ENCODE peak calls at places on chromosomes 12 and 14, in six cellular contexts. One of them, this sample, is unnamed.

GRCh38 chr12:127515941-127516340 is 751.0 kb upstream of the TMEM132C start:
- DNase-seq in body of pancreas: no peak
- DNase-seq in SK-N-SH: no peak
- DNase-seq in WTC11: no peak
- DNase-seq in gastrocnemius medialis: no peak
- DNase-seq in transverse colon: no peak
- DNase-seq in this sample: no peak

GRCh38 chr12:107152331-107152730 is 59.0 kb upstream of the CRY1 start:
- DNase-seq in body of pancreas: no peak
- DNase-seq in SK-N-SH: no peak
- DNase-seq in WTC11: no peak
- DNase-seq in gastrocnemius medialis: no peak
- DNase-seq in transverse colon: no peak
- DNase-seq in this sample: no peak

GRCh38 chr14:57526942-57527341 is 33.3 kb upstream of the CCDC198 start:
- DNase-seq in body of pancreas: no peak
- DNase-seq in SK-N-SH: no peak
- DNase-seq in WTC11: peak; percentile 70
- DNase-seq in gastrocnemius medialis: no peak
- DNase-seq in transverse colon: no peak
- DNase-seq in this sample: no peak

GRCh38 chr12:56105503-56105902 is 1.1 kb downstream of the PA2G4 start:
- DNase-seq in body of pancreas: no peak
- DNase-seq in SK-N-SH: no peak
- DNase-seq in WTC11: no peak
- DNase-seq in gastrocnemius medialis: no peak
- DNase-seq in transverse colon: no peak
- DNase-seq in this sample: no peak

GRCh38 chr14:96031691-96032090 is 7.5 kb upstream of the C14orf132 start:
- DNase-seq in body of pancreas: no peak
- DNase-seq in SK-N-SH: no peak
- DNase-seq in WTC11: no peak
- DNase-seq in gastrocnemius medialis: no peak
- DNase-seq in transverse colon: no peak
- DNase-seq in this sample: no peak

GRCh38 chr12:12376636-12377448 is 20.0 kb downstream of the BORCS5 start:
- DNase-seq in body of pancreas: peak; percentile 69
- DNase-seq in SK-N-SH: peak; percentile 66
- DNase-seq in WTC11: no peak
- DNase-seq in gastrocnemius medialis: no peak
- DNase-seq in transverse colon: no peak
- DNase-seq in this sample: peak; percentile 86

GRCh38 chr14:99559286-99559990 is 44.6 kb downstream of the CCDC85C start:
- DNase-seq in body of pancreas: no peak
- DNase-seq in SK-N-SH: no peak
- DNase-seq in WTC11: no peak
- DNase-seq in gastrocnemius medialis: no peak
- DNase-seq in transverse colon: no peak
- DNase-seq in this sample: no peak

GRCh38 chr12:31023271-31023724 is 50.4 kb upstream of the DDX11 start:
- DNase-seq in body of pancreas: no peak
- DNase-seq in SK-N-SH: no peak
- DNase-seq in WTC11: no peak
- DNase-seq in gastrocnemius medialis: no peak
- DNase-seq in transverse colon: no peak
- DNase-seq in this sample: no peak

GRCh38 chr12:96751626-96752025 is 155.4 kb upstream of the NEDD1 start:
- DNase-seq in body of pancreas: no peak
- DNase-seq in SK-N-SH: no peak
- DNase-seq in WTC11: no peak
- DNase-seq in gastrocnemius medialis: no peak
- DNase-seq in transverse colon: no peak
- DNase-seq in this sample: no peak

GRCh38 chr14:73239463-73240241 is 2.3 kb downstream of the PAPLN start:
- DNase-seq in body of pancreas: peak; percentile 37
- DNase-seq in SK-N-SH: peak; percentile 74
- DNase-seq in WTC11: peak; percentile 75
- DNase-seq in gastrocnemius medialis: no peak
- DNase-seq in transverse colon: peak; percentile 41
- DNase-seq in this sample: peak; percentile 10

GRCh38 chr14:104863131-104863862 is 1.8 kb upstream of the CEP170B start:
- DNase-seq in body of pancreas: no peak
- DNase-seq in SK-N-SH: no peak
- DNase-seq in WTC11: no peak
- DNase-seq in gastrocnemius medialis: no peak
- DNase-seq in transverse colon: no peak
- DNase-seq in this sample: no peak

GRCh38 chr14:22955702-22956575 is 951 bp downstream of the HAUS4 start:
- DNase-seq in body of pancreas: no peak
- DNase-seq in SK-N-SH: no peak
- DNase-seq in WTC11: no peak
- DNase-seq in gastrocnemius medialis: no peak
- DNase-seq in transverse colon: no peak
- DNase-seq in this sample: no peak

GRCh38 chr12:14774074-14774943 is 29.0 kb downstream of the WBP11 start:
- DNase-seq in body of pancreas: peak; percentile 98
- DNase-seq in SK-N-SH: peak; percentile 87
- DNase-seq in WTC11: peak; percentile 95
- DNase-seq in gastrocnemius medialis: peak; percentile 95
- DNase-seq in transverse colon: peak; percentile 97
- DNase-seq in this sample: peak; percentile 84

GRCh38 chr14:104680806-104681688 is 8.4 kb upstream of the INF2 start:
- DNase-seq in body of pancreas: peak; percentile 87
- DNase-seq in SK-N-SH: no peak
- DNase-seq in WTC11: no peak
- DNase-seq in gastrocnemius medialis: peak; percentile 63
- DNase-seq in transverse colon: peak; percentile 77
- DNase-seq in this sample: no peak

GRCh38 chr12:9319842-9320173 is 111.6 kb upstream of the PZP start:
- DNase-seq in body of pancreas: no peak
- DNase-seq in SK-N-SH: no peak
- DNase-seq in WTC11: no peak
- DNase-seq in gastrocnemius medialis: no peak
- DNase-seq in transverse colon: no peak
- DNase-seq in this sample: no peak

GRCh38 chr14:56899829-56900228 is 89.5 kb upstream of the OTX2 start:
- DNase-seq in body of pancreas: no peak
- DNase-seq in SK-N-SH: no peak
- DNase-seq in WTC11: no peak
- DNase-seq in gastrocnemius medialis: no peak
- DNase-seq in transverse colon: no peak
- DNase-seq in this sample: no peak

GRCh38 chr12:49552014-49552413 is 13.2 kb downstream of the KCNH3 start:
- DNase-seq in body of pancreas: peak; percentile 77
- DNase-seq in SK-N-SH: peak; percentile 25
- DNase-seq in WTC11: no peak
- DNase-seq in gastrocnemius medialis: peak; percentile 60
- DNase-seq in transverse colon: no peak
- DNase-seq in this sample: no peak

GRCh38 chr12:65609359-65609771 is 214.9 kb upstream of the HMGA2 start:
- DNase-seq in body of pancreas: no peak
- DNase-seq in SK-N-SH: no peak
- DNase-seq in WTC11: no peak
- DNase-seq in gastrocnemius medialis: no peak
- DNase-seq in transverse colon: no peak
- DNase-seq in this sample: no peak

GRCh38 chr12:9273276-9273675 is 65.1 kb upstream of the PZP start:
- DNase-seq in body of pancreas: no peak
- DNase-seq in SK-N-SH: no peak
- DNase-seq in WTC11: no peak
- DNase-seq in gastrocnemius medialis: no peak
- DNase-seq in transverse colon: no peak
- DNase-seq in this sample: peak; percentile 62

GRCh38 chr14:19729763-19730162 is 13.6 kb upstream of the OR4Q3 start:
- DNase-seq in body of pancreas: no peak
- DNase-seq in SK-N-SH: no peak
- DNase-seq in WTC11: no peak
- DNase-seq in gastrocnemius medialis: no peak
- DNase-seq in transverse colon: no peak
- DNase-seq in this sample: no peak

GRCh38 chr14:62710811-62711210 is 334.4 kb downstream of the KCNH5 start:
- DNase-seq in body of pancreas: no peak
- DNase-seq in SK-N-SH: no peak
- DNase-seq in WTC11: no peak
- DNase-seq in gastrocnemius medialis: no peak
- DNase-seq in transverse colon: no peak
- DNase-seq in this sample: no peak

GRCh38 chr14:34059925-34060746 is 109.3 kb upstream of the EGLN3 start:
- DNase-seq in body of pancreas: peak; percentile 77
- DNase-seq in SK-N-SH: peak; percentile 87
- DNase-seq in WTC11: peak; percentile 74
- DNase-seq in gastrocnemius medialis: peak; percentile 61
- DNase-seq in transverse colon: peak; percentile 87
- DNase-seq in this sample: no peak

GRCh38 chr14:74941676-74942097 is 13.7 kb downstream of the PGF start:
- DNase-seq in body of pancreas: peak; percentile 69
- DNase-seq in SK-N-SH: no peak
- DNase-seq in WTC11: no peak
- DNase-seq in gastrocnemius medialis: no peak
- DNase-seq in transverse colon: peak; percentile 52
- DNase-seq in this sample: no peak

GRCh38 chr12:85457026-85457425 is 177.0 kb downstream of the ALX1 start:
- DNase-seq in body of pancreas: no peak
- DNase-seq in SK-N-SH: no peak
- DNase-seq in WTC11: no peak
- DNase-seq in gastrocnemius medialis: no peak
- DNase-seq in transverse colon: no peak
- DNase-seq in this sample: no peak

GRCh38 chr14:49896956-49897355 is 4.1 kb downstream of the ARF6 start:
- DNase-seq in body of pancreas: no peak
- DNase-seq in SK-N-SH: peak; percentile 21
- DNase-seq in WTC11: no peak
- DNase-seq in gastrocnemius medialis: no peak
- DNase-seq in transverse colon: no peak
- DNase-seq in this sample: no peak

GRCh38 chr14:51513933-51514332 is 137.8 kb upstream of the FRMD6 start:
- DNase-seq in body of pancreas: no peak
- DNase-seq in SK-N-SH: no peak
- DNase-seq in WTC11: no peak
- DNase-seq in gastrocnemius medialis: no peak
- DNase-seq in transverse colon: no peak
- DNase-seq in this sample: no peak

GRCh38 chr14:51507556-51508511 is 143.9 kb upstream of the FRMD6 start:
- DNase-seq in body of pancreas: peak; percentile 51
- DNase-seq in SK-N-SH: peak; percentile 68
- DNase-seq in WTC11: no peak
- DNase-seq in gastrocnemius medialis: peak; percentile 12
- DNase-seq in transverse colon: peak; percentile 22
- DNase-seq in this sample: no peak

GRCh38 chr14:51513281-51513680 is 138.4 kb upstream of the FRMD6 start:
- DNase-seq in body of pancreas: no peak
- DNase-seq in SK-N-SH: no peak
- DNase-seq in WTC11: no peak
- DNase-seq in gastrocnemius medialis: no peak
- DNase-seq in transverse colon: no peak
- DNase-seq in this sample: no peak

GRCh38 chr14:51512321-51512720 is 139.4 kb upstream of the FRMD6 start:
- DNase-seq in body of pancreas: no peak
- DNase-seq in SK-N-SH: no peak
- DNase-seq in WTC11: no peak
- DNase-seq in gastrocnemius medialis: no peak
- DNase-seq in transverse colon: no peak
- DNase-seq in this sample: no peak

DNA sequence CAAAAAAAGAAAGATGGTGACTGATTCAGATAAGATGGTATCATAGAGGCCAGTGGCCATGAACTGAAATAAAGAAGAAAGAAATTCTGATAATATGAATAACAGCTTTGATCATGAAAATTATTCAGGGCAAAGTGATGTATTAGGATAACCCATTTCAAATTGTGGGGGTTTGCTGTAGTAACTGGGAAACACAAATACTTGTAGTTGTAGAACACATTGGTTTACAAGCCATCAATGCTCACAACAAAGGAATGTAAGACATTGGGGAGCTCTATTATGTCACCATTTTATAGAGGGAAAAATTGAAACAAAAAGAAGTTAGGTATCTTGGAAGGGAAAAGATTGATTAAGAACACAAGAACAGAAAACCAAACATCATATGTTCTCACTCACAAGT is 140.4 kb upstream of the FRMD6 start:
- DNase-seq in body of pancreas: no peak
- DNase-seq in SK-N-SH: no peak
- DNase-seq in WTC11: no peak
- DNase-seq in gastrocnemius medialis: no peak
- DNase-seq in transverse colon: no peak
- DNase-seq in this sample: no peak
- TF ChIP-seq CTCF in body of pancreas: no peak
- TF ChIP-seq CTCF in SK-N-SH: no peak
- TF ChIP-seq CTCF in WTC11: no peak
- TF ChIP-seq CTCF in gastrocnemius medialis: no peak
- TF ChIP-seq CTCF in transverse colon: no peak
- TF ChIP-seq CTCF in this sample: no peak

GRCh38 chr12:17778242-17778641 is 311.8 kb downstream of the RERGL start:
- DNase-seq in body of pancreas: no peak
- DNase-seq in SK-N-SH: no peak
- DNase-seq in WTC11: no peak
- DNase-seq in gastrocnemius medialis: no peak
- DNase-seq in transverse colon: no peak
- DNase-seq in this sample: no peak
- TF ChIP-seq CTCF in body of pancreas: no peak
- TF ChIP-seq CTCF in SK-N-SH: no peak
- TF ChIP-seq CTCF in WTC11: no peak
- TF ChIP-seq CTCF in gastrocnemius medialis: no peak
- TF ChIP-seq CTCF in transverse colon: no peak
- TF ChIP-seq CTCF in this sample: no peak

GRCh38 chr12:46124848-46125619 is 134.7 kb upstream of the SCAF11 start:
- DNase-seq in body of pancreas: peak; percentile 68
- DNase-seq in SK-N-SH: peak; percentile 39
- DNase-seq in WTC11: peak; percentile 30
- DNase-seq in gastrocnemius medialis: no peak
- DNase-seq in transverse colon: peak; percentile 51
- DNase-seq in this sample: peak; percentile 62
- TF ChIP-seq CTCF in body of pancreas: peak; percentile 57
- TF ChIP-seq CTCF in SK-N-SH: peak; percentile 84
- TF ChIP-seq CTCF in WTC11: no peak
- TF ChIP-seq CTCF in gastrocnemius medialis: peak; percentile 59
- TF ChIP-seq CTCF in transverse colon: peak; percentile 69
- TF ChIP-seq CTCF in this sample: peak; percentile 89

GRCh38 chr14:51304956-51305355 is 64.9 kb downstream of the TMX1 start:
- DNase-seq in body of pancreas: no peak
- DNase-seq in SK-N-SH: no peak
- DNase-seq in WTC11: no peak
- DNase-seq in gastrocnemius medialis: no peak
- DNase-seq in transverse colon: no peak
- DNase-seq in this sample: no peak

GRCh38 chr14:51305761-51306160 is 65.7 kb downstream of the TMX1 start:
- DNase-seq in body of pancreas: no peak
- DNase-seq in SK-N-SH: no peak
- DNase-seq in WTC11: no peak
- DNase-seq in gastrocnemius medialis: no peak
- DNase-seq in transverse colon: no peak
- DNase-seq in this sample: no peak

GRCh38 chr14:51304428-51304827 is 64.4 kb downstream of the TMX1 start:
- DNase-seq in body of pancreas: no peak
- DNase-seq in SK-N-SH: no peak
- DNase-seq in WTC11: no peak
- DNase-seq in gastrocnemius medialis: no peak
- DNase-seq in transverse colon: no peak
- DNase-seq in this sample: no peak

GRCh38 chr14:51298895-51299294 is 58.8 kb downstream of the TMX1 start:
- DNase-seq in body of pancreas: no peak
- DNase-seq in SK-N-SH: no peak
- DNase-seq in WTC11: no peak
- DNase-seq in gastrocnemius medialis: no peak
- DNase-seq in transverse colon: no peak
- DNase-seq in this sample: no peak

GRCh38 chr14:51302319-51303030 is 62.4 kb downstream of the TMX1 start:
- DNase-seq in body of pancreas: no peak
- DNase-seq in SK-N-SH: no peak
- DNase-seq in WTC11: no peak
- DNase-seq in gastrocnemius medialis: no peak
- DNase-seq in transverse colon: no peak
- DNase-seq in this sample: no peak
- TF ChIP-seq CTCF in body of pancreas: no peak
- TF ChIP-seq CTCF in SK-N-SH: no peak
- TF ChIP-seq CTCF in WTC11: no peak
- TF ChIP-seq CTCF in gastrocnemius medialis: no peak
- TF ChIP-seq CTCF in transverse colon: no peak
- TF ChIP-seq CTCF in this sample: no peak

This sample was measured in LNCaP clone FGC.